ENCODE peak calls at places on chromosomes 1 and 21, in five cellular contexts. One of them, this sample, is unnamed. For H3K4me1, the result is how much of the 10 kb centered on the place peaks cover.

GRCh38 chr1:147717051-147717705 is 43.2 kb downstream of the GJA5 start:
- DNase-seq in stomach: peak
- DNase-seq in cardiac muscle cell: no peak
- DNase-seq in IMR-90: no peak
- DNase-seq in fibroblast of lung: no peak
- DNase-seq in this sample: no peak

GRCh38 chr21:42455196-42455595 is 40.8 kb downstream of the RSPH1 start:
- DNase-seq in IMR-90: no peak
- DNase-seq in fibroblast of lung: no peak
- DNase-seq in cardiac muscle cell: no peak
- DNase-seq in stomach: peak
- DNase-seq in this sample: no peak

GRCh38 chr1:235130766-235131270 is 2.2 kb upstream of the TOMM20 start:
- DNase-seq in fibroblast of lung: no peak
- DNase-seq in IMR-90: no peak
- DNase-seq in stomach: no peak
- DNase-seq in cardiac muscle cell: no peak
- DNase-seq in this sample: peak

GRCh38 chr1:204094262-204095247 is 21.6 kb downstream of the SOX13 start:
- DNase-seq in stomach: no peak
- DNase-seq in fibroblast of lung: no peak
- DNase-seq in IMR-90: no peak
- DNase-seq in cardiac muscle cell: no peak
- DNase-seq in this sample: no peak

GRCh38 chr1:81660286-81660685 is 140.4 kb upstream of the ADGRL2 start:
- DNase-seq in fibroblast of lung: peak
- DNase-seq in IMR-90: peak
- DNase-seq in cardiac muscle cell: no peak
- DNase-seq in stomach: no peak
- DNase-seq in this sample: no peak

GRCh38 chr1:53274541-53275185 is 36.3 kb upstream of the MAGOH start:
- DNase-seq in stomach: no peak
- DNase-seq in fibroblast of lung: no peak
- DNase-seq in cardiac muscle cell: no peak
- DNase-seq in IMR-90: no peak
- DNase-seq in this sample: no peak

GRCh38 chr1:222171005-222171404 is 376.9 kb downstream of the HHIPL2 start:
- DNase-seq in stomach: no peak
- DNase-seq in cardiac muscle cell: peak
- DNase-seq in IMR-90: peak
- DNase-seq in fibroblast of lung: peak
- DNase-seq in this sample: no peak

GRCh38 chr1:185075476-185075875 is 30.1 kb downstream of the RNF2 start:
- DNase-seq in IMR-90: no peak
- DNase-seq in stomach: no peak
- DNase-seq in cardiac muscle cell: no peak
- DNase-seq in fibroblast of lung: no peak
- DNase-seq in this sample: no peak

GRCh38 chr1:227541796-227542152 is 21.6 kb upstream of the ZNF678 start:
- DNase-seq in IMR-90: no peak
- DNase-seq in stomach: no peak
- DNase-seq in cardiac muscle cell: no peak
- DNase-seq in fibroblast of lung: no peak
- DNase-seq in this sample: no peak

GRCh38 chr21:25350056-25350455 is 257.2 kb downstream of the MRPL39 start:
- DNase-seq in fibroblast of lung: peak
- DNase-seq in stomach: no peak
- DNase-seq in IMR-90: peak
- DNase-seq in cardiac muscle cell: peak
- DNase-seq in this sample: no peak

GRCh38 chr1:185720633-185721272 is 13.4 kb upstream of the HMCN1 start:
- DNase-seq in cardiac muscle cell: peak
- DNase-seq in stomach: no peak
- DNase-seq in IMR-90: peak
- DNase-seq in fibroblast of lung: peak
- DNase-seq in this sample: no peak

GRCh38 chr1:110235839-110236682 is 25.9 kb downstream of the KCNC4 start:
- DNase-seq in IMR-90: peak
- DNase-seq in fibroblast of lung: peak
- DNase-seq in stomach: no peak
- DNase-seq in cardiac muscle cell: no peak
- DNase-seq in this sample: no peak

GRCh38 chr1:41404308-41404755 is 43.1 kb downstream of the FOXO6 start:
- DNase-seq in IMR-90: no peak
- DNase-seq in cardiac muscle cell: peak
- DNase-seq in stomach: no peak
- DNase-seq in fibroblast of lung: no peak
- DNase-seq in this sample: no peak

GRCh38 chr1:154751690-154752089 is 118.4 kb downstream of the KCNN3 start:
- DNase-seq in cardiac muscle cell: no peak
- DNase-seq in IMR-90: no peak
- DNase-seq in fibroblast of lung: peak
- DNase-seq in stomach: peak
- DNase-seq in this sample: no peak

GRCh38 chr1:58104960-58105359 is 441.6 kb downstream of the OMA1 start:
- DNase-seq in stomach: no peak
- DNase-seq in IMR-90: no peak
- DNase-seq in cardiac muscle cell: no peak
- DNase-seq in fibroblast of lung: no peak
- DNase-seq in this sample: no peak

GRCh38 chr1:33349081-33349759 is 28.3 kb upstream of the A3GALT2 start:
- DNase-seq in cardiac muscle cell: peak
- DNase-seq in stomach: peak
- DNase-seq in fibroblast of lung: peak
- DNase-seq in IMR-90: no peak
- DNase-seq in this sample: no peak

GRCh38 chr1:153540394-153541361 is at the start of gene S100A5:
- DNase-seq in cardiac muscle cell: no peak
- DNase-seq in IMR-90: peak
- DNase-seq in stomach: no peak
- DNase-seq in fibroblast of lung: peak
- DNase-seq in this sample: no peak

GRCh38 chr1:86089765-86090164 is 66.8 kb downstream of the COL24A1 start:
- DNase-seq in fibroblast of lung: no peak
- DNase-seq in IMR-90: no peak
- DNase-seq in stomach: no peak
- DNase-seq in cardiac muscle cell: no peak
- DNase-seq in this sample: no peak

GRCh38 chr1:176692988-176693696 is 230.2 kb downstream of the PAPPA2 start:
- DNase-seq in IMR-90: no peak
- DNase-seq in cardiac muscle cell: peak
- DNase-seq in fibroblast of lung: no peak
- DNase-seq in stomach: no peak
- DNase-seq in this sample: no peak

GRCh38 chr21:45491623-45492022 is 50.6 kb downstream of the SLC19A1 start:
- DNase-seq in fibroblast of lung: no peak
- DNase-seq in cardiac muscle cell: no peak
- DNase-seq in IMR-90: no peak
- DNase-seq in stomach: no peak
- DNase-seq in this sample: no peak

GRCh38 chr1:109733235-109733634 is 7.6 kb downstream of the GSTM3 start:
- DNase-seq in stomach: no peak
- DNase-seq in cardiac muscle cell: no peak
- DNase-seq in fibroblast of lung: no peak
- DNase-seq in IMR-90: no peak
- DNase-seq in this sample: no peak

GRCh38 chr1:18943914-18944572 is 12.4 kb downstream of the IFFO2 start:
- DNase-seq in stomach: no peak
- DNase-seq in IMR-90: no peak
- DNase-seq in fibroblast of lung: no peak
- DNase-seq in cardiac muscle cell: no peak
- DNase-seq in this sample: no peak
- H3K4me1 ChIP-seq in stomach: half or more
- H3K4me1 ChIP-seq in IMR-90: half or more
- H3K4me1 ChIP-seq in fibroblast of lung: under half
- H3K4me1 ChIP-seq in cardiac muscle cell: under half
- H3K4me1 ChIP-seq in this sample: half or more

GRCh38 chr21:35019631-35020032 is 29.5 kb downstream of the RUNX1 start:
- DNase-seq in cardiac muscle cell: no peak
- DNase-seq in fibroblast of lung: no peak
- DNase-seq in IMR-90: no peak
- DNase-seq in stomach: peak
- DNase-seq in this sample: no peak

GRCh38 chr21:35015435-35016024 is 33.6 kb downstream of the RUNX1 start:
- DNase-seq in cardiac muscle cell: no peak
- DNase-seq in IMR-90: no peak
- DNase-seq in fibroblast of lung: no peak
- DNase-seq in stomach: no peak
- DNase-seq in this sample: no peak

GRCh38 chr21:35016071-35016470 is 33.0 kb downstream of the RUNX1 start:
- DNase-seq in stomach: no peak
- DNase-seq in IMR-90: no peak
- DNase-seq in cardiac muscle cell: no peak
- DNase-seq in fibroblast of lung: no peak
- DNase-seq in this sample: no peak

GRCh38 chr21:35016517-35017188 is 32.4 kb downstream of the RUNX1 start:
- DNase-seq in stomach: no peak
- DNase-seq in fibroblast of lung: no peak
- DNase-seq in cardiac muscle cell: no peak
- DNase-seq in IMR-90: no peak
- DNase-seq in this sample: no peak

GRCh38 chr21:35017256-35017655 is 31.8 kb downstream of the RUNX1 start:
- DNase-seq in fibroblast of lung: no peak
- DNase-seq in stomach: no peak
- DNase-seq in cardiac muscle cell: no peak
- DNase-seq in IMR-90: no peak
- DNase-seq in this sample: no peak
- H3K4me1 ChIP-seq in fibroblast of lung: under half
- H3K4me1 ChIP-seq in stomach: under half
- H3K4me1 ChIP-seq in cardiac muscle cell: under half
- H3K4me1 ChIP-seq in IMR-90: under half
- H3K4me1 ChIP-seq in this sample: under half

GRCh38 chr1:5889901-5890300 is 102.3 kb downstream of the NPHP4 start:
- DNase-seq in cardiac muscle cell: no peak
- DNase-seq in stomach: no peak
- DNase-seq in IMR-90: no peak
- DNase-seq in fibroblast of lung: no peak
- DNase-seq in this sample: no peak

GRCh38 chr1:5891736-5892135 is 100.5 kb downstream of the NPHP4 start:
- DNase-seq in IMR-90: peak
- DNase-seq in stomach: no peak
- DNase-seq in cardiac muscle cell: no peak
- DNase-seq in fibroblast of lung: peak
- DNase-seq in this sample: no peak

GRCh38 chr1:5890346-5891106 is 101.7 kb downstream of the NPHP4 start:
- DNase-seq in IMR-90: no peak
- DNase-seq in cardiac muscle cell: no peak
- DNase-seq in fibroblast of lung: no peak
- DNase-seq in stomach: no peak
- DNase-seq in this sample: no peak

GRCh38 chr1:5892370-5892769 is 99.9 kb downstream of the NPHP4 start:
- DNase-seq in cardiac muscle cell: no peak
- DNase-seq in IMR-90: no peak
- DNase-seq in stomach: no peak
- DNase-seq in fibroblast of lung: no peak
- DNase-seq in this sample: no peak

DNA sequence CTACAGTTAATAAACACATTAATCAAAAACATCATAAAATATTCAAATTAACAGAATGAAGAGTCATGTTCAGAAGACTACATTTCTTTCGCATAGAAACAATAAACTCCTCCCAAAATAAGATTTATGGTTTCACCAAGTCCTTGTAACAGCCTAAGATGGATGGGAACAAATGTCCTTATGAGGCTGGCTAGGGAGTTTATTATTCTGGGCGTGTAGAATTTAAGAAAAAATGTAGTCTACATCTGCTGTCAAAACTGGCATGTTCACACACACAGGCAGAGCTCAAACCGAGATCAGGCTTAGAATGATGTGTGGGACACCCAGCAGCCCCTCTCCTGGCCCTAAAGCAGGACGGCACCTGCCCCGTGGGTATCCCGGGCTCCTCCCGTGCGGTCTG is 101.1 kb downstream of the NPHP4 start:
- DNase-seq in stomach: no peak
- DNase-seq in cardiac muscle cell: no peak
- DNase-seq in fibroblast of lung: no peak
- DNase-seq in IMR-90: no peak
- DNase-seq in this sample: no peak
- H3K4me1 ChIP-seq in stomach: under half
- H3K4me1 ChIP-seq in cardiac muscle cell: under half
- H3K4me1 ChIP-seq in fibroblast of lung: under half
- H3K4me1 ChIP-seq in IMR-90: under half
- H3K4me1 ChIP-seq in this sample: under half

GRCh38 chr1:224499204-224499603 is 64.6 kb upstream of the WDR26 start:
- DNase-seq in cardiac muscle cell: no peak
- DNase-seq in IMR-90: no peak
- DNase-seq in fibroblast of lung: no peak
- DNase-seq in stomach: no peak
- DNase-seq in this sample: no peak
- H3K4me1 ChIP-seq in cardiac muscle cell: under half
- H3K4me1 ChIP-seq in IMR-90: under half
- H3K4me1 ChIP-seq in fibroblast of lung: under half
- H3K4me1 ChIP-seq in stomach: under half
- H3K4me1 ChIP-seq in this sample: under half

GRCh38 chr1:225846331-225847310 is 35.6 kb downstream of the TMEM63A start:
- DNase-seq in stomach: no peak
- DNase-seq in IMR-90: no peak
- DNase-seq in cardiac muscle cell: no peak
- DNase-seq in fibroblast of lung: no peak
- DNase-seq in this sample: no peak
- H3K4me1 ChIP-seq in stomach: under half
- H3K4me1 ChIP-seq in IMR-90: under half
- H3K4me1 ChIP-seq in cardiac muscle cell: under half
- H3K4me1 ChIP-seq in fibroblast of lung: under half
- H3K4me1 ChIP-seq in this sample: under half

GRCh38 chr1:242034393-242034792 is 35.5 kb upstream of the MAP1LC3C start:
- DNase-seq in fibroblast of lung: no peak
- DNase-seq in stomach: no peak
- DNase-seq in IMR-90: no peak
- DNase-seq in cardiac muscle cell: no peak
- DNase-seq in this sample: no peak
- H3K4me1 ChIP-seq in fibroblast of lung: under half
- H3K4me1 ChIP-seq in stomach: under half
- H3K4me1 ChIP-seq in IMR-90: under half
- H3K4me1 ChIP-seq in cardiac muscle cell: under half
- H3K4me1 ChIP-seq in this sample: under half

DNA sequence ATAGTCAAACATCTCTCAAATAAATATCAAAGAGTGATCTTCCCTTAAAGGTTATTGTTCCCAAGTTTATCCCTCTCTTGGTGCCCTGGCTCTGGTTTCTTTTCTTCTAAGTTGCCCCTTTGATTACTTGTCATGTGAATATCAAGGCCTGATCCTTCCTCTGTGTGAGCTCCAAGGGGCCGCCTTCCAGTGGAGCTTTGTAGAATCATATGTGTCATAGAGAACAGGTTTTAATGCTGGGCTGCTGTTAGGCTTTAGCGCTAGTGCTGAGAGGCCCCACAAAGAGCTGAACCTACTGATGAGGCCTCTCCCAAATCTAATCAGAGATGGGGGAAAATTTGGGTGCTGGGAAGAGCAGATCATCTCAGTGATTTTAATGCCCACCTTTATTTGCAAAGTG is 25.5 kb downstream of the UCK2 start:
- DNase-seq in IMR-90: no peak
- DNase-seq in cardiac muscle cell: no peak
- DNase-seq in fibroblast of lung: no peak
- DNase-seq in stomach: no peak
- DNase-seq in this sample: no peak
- H3K4me1 ChIP-seq in IMR-90: under half
- H3K4me1 ChIP-seq in cardiac muscle cell: under half
- H3K4me1 ChIP-seq in fibroblast of lung: under half
- H3K4me1 ChIP-seq in stomach: under half
- H3K4me1 ChIP-seq in this sample: under half